ENCODE peak calls at places on chromosomes 2 and 18, in four cellular contexts. H, D, C and X are unnamed samples.
A peak's percentile ranks its signal among the peaks of the same experiment; 100 is the strongest.

GRCh38 chr2:66537001-66537400 is 102.1 kb downstream of the MEIS1 start:
- DNase-seq in H (no peak), D (peak; percentile 97), C (no peak), X (no peak)

GRCh38 chr2:209331291-209331844 is 92.5 kb upstream of the MAP2 start:
- DNase-seq in H (no peak), D (peak; percentile 67), C (no peak), X (no peak)

GRCh38 chr2:109494351-109494750 is 119.4 kb downstream of the SEPTIN10 start:
- DNase-seq in H (no peak), D (no peak), C (no peak), X (no peak)

GRCh38 chr18:63775166-63775730 is at the start of gene SERPINB7:
- DNase-seq in H (peak; percentile 78), D (no peak), C (no peak), X (no peak)

GRCh38 chr2:46311651-46312223 is 14.5 kb downstream of the EPAS1 start:
- DNase-seq in H (no peak), D (no peak), C (no peak), X (no peak)

GRCh38 chr18:44973282-44973681 is 292.6 kb downstream of the SETBP1 start:
- DNase-seq in H (no peak), D (no peak), C (no peak), X (no peak)

GRCh38 chr18:77105021-77105420 is 27.6 kb downstream of the MBP start:
- DNase-seq in H (no peak), D (no peak), C (no peak), X (no peak)

GRCh38 chr2:206970589-206971375 is 31.5 kb downstream of the CPO start:
- DNase-seq in H (no peak), D (no peak), C (no peak), X (no peak)

GRCh38 chr18:54130177-54130576 is 94.3 kb downstream of the MBD2 start:
- DNase-seq in H (no peak), D (no peak), C (no peak), X (no peak)

GRCh38 chr2:228417966-228418365 is 236.5 kb upstream of the SPHKAP start:
- DNase-seq in H (peak; percentile 2), D (no peak), C (no peak), X (no peak)

GRCh38 chr2:33476793-33477190 is 343 bp downstream of the RASGRP3 start:
- DNase-seq in H (no peak), D (no peak), C (no peak), X (no peak)

GRCh38 chr18:7684966-7685365 is 117.8 kb downstream of the PTPRM start:
- DNase-seq in H (no peak), D (no peak), C (no peak), X (no peak)